ENCODE peak calls at places on chromosomes 16 and 17, in four cellular contexts. C is AG04450, M is spleen, X is GM13977. F is an unnamed sample.

GRCh38 chr17:64449545-64449944 is 630 bp downstream of the MILR1 start:
- DNase-seq in C (no peak), X (no peak), M (no peak), F (no peak)

GRCh38 chr17:30093463-30094147 is 23.0 kb upstream of the NSRP1 start:
- DNase-seq in C (no peak), M (no peak), X (peak), F (no peak)

GRCh38 chr17:57697891-57698708 is 47.0 kb downstream of the CCDC182 start:
- DNase-seq in X (no peak), M (peak), C (no peak), F (no peak)

GRCh38 chr16:31202402-31203385 is at the start of gene PYCARD:
- DNase-seq in C (no peak), X (peak), M (peak), F (peak)

GRCh38 chr17:17818088-17818526 is 18.7 kb downstream of the SREBF1 start:
- DNase-seq in C (no peak), M (no peak), X (no peak), F (no peak)

GRCh38 chr17:3788200-3788599 is 12.8 kb downstream of the ITGAE start:
- DNase-seq in X (no peak), C (no peak), M (peak), F (no peak)

GRCh38 chr16:35798885-35799426 is 2339.5 kb downstream of the TP53TG3F start:
- DNase-seq in X (no peak), M (no peak), C (no peak), F (peak)

GRCh38 chr17:38428150-38428642 is at the start of gene ARHGAP23:
- DNase-seq in C (peak), X (peak), M (peak), F (no peak)

GRCh38 chr17:50051606-50052005 is 4.3 kb upstream of the ITGA3 start:
- DNase-seq in C (no peak), M (no peak), X (no peak), F (peak)

GRCh38 chr16:58684354-58685083 is at the start of gene SLC38A7:
- DNase-seq in M (peak), X (peak), C (peak), F (peak)

GRCh38 chr17:16286009-16286946 is 67.0 kb downstream of the CENPV start:
- DNase-seq in C (peak), X (peak), M (peak), F (no peak)

GRCh38 chr17:6387858-6388257 is 47.1 kb downstream of the AIPL1 start:
- DNase-seq in M (no peak), X (no peak), C (no peak), F (no peak)

GRCh38 chr16:85061566-85061965 is 34.0 kb downstream of the KIAA0513 start:
- DNase-seq in C (no peak), M (peak), X (no peak), F (no peak)

DNA sequence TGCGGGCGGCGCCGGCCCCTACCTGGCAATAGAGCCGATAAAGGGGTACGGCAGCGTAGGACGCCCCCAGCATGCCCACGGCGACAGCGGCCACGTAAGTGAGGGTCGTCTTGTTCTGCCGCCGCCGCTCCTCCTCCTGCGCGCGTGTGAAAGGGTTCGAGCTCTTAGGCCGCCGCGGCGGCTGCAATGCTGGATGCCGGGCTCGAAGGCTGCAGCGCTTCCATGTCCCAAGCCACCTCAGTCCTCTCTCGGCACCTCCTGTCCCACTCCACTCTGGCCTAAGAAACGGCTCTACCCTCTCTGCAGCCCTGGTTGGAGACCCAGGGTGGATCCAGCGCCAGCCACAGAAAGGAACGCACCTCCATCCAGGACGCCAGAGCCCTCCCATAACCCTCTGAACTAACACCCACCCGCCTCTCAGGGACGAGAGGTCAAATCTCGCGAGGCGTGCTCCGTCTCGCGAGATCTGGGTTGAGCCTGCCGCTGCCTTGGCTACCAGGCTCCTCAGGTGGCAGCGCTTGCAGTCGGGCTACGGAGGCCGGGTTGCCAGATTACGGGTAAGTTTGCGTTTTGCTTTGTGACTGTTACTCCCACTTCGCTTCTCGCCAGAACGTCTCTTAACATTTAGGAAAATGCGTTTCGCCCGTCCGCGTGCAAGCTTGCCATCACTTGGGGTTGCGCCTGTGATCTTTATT is at the start of the genes COX11 and STXBP4:
- DNase-seq in X (peak), M (peak), C (peak), F (peak)
- TF ChIP-seq CTCF in X (peak), M (peak), C (peak), F (peak)

DNA sequence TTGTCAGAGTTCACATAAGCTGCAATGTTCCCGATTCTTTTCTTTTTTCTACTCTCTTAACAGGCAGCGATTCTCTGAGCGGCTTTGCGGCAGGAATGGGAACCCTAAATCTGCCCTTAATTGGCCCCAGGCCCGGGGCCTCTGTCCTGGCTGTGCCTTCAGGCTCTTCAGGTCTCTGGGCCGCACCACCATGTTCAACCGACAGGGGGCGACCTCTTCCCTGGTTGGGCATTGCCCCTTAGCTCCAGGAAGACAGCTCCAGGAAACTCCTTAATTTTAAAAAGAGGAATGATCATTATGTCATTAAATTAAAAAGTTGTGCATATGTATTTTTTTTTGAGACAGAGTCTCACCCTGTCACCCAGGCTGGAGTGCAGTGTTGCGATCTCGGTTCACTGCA is 20.3 kb downstream of the CACNG5 start:
- DNase-seq in M (no peak), X (no peak), C (no peak), F (no peak)
- TF ChIP-seq CTCF in M (no peak), X (peak), C (no peak), F (peak)

GRCh38 chr16:67279296-67280089 is at the start of gene PLEKHG4:
- DNase-seq in M (peak), C (no peak), X (peak), F (no peak)

GRCh38 chr16:67280090-67281015 is 1.0 kb downstream of the PLEKHG4 start:
- DNase-seq in X (no peak), M (peak), C (no peak), F (no peak)

GRCh38 chr16:67277999-67278772 is 1.1 kb upstream of the PLEKHG4 start:
- DNase-seq in M (peak), C (no peak), X (no peak), F (no peak)

GRCh38 chr16:67277294-67277998 is 1.9 kb upstream of the PLEKHG4 start:
- DNase-seq in C (peak), X (no peak), M (no peak), F (peak)

DNA sequence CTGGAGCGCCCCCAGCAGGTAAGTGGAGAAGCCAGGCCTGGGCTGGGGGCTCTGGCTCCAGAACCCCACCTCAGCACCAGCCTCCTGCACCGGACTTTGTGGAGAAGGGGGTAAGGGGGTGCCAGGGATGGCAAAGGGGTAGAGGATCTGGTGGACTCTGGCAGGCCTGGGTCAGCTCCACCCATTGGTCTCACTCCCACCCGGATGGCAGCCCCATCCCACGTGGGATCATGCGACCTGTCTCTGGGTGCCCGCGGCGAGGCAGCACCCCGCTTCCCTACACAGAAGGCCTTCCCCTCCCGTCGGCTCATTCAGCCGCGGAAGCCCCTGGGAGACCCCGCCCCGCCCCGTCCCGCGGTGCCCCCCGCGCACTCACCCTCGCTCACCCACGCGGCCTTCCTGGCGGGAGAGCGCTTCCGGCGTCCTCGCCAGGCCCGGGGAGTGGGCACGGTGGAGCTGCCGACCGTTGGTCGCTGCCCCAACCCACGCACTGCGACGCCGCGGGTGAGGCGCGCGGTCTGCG is 498 bp upstream of the PLEKHG4 start:
- DNase-seq in X (peak), C (no peak), M (no peak), F (no peak)
- TF ChIP-seq CTCF in X (peak), C (peak), M (no peak), F (no peak)

DNA sequence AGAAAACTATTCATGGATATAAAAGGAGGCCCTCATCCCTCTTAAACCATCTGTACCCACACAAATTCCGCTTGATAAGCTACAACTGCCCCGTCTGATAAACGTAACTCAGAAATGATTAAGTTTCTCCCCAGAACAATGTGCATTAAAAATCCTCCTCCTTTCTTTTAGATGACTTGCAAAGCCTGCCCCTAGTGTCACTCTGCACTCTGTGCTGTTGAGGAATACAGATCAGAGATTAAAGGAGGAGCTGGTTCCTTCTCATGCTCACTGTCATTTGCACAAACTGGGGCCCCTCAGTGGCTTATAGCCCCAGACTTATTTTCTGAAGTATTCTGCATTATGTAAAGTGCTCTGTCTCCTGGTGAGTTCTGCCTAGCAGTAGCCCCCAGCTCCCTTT is 33.3 kb downstream of the CDRT15 start:
- DNase-seq in C (no peak), X (no peak), M (no peak), F (no peak)
- TF ChIP-seq CTCF in C (peak), X (peak), M (no peak), F (peak)

DNA sequence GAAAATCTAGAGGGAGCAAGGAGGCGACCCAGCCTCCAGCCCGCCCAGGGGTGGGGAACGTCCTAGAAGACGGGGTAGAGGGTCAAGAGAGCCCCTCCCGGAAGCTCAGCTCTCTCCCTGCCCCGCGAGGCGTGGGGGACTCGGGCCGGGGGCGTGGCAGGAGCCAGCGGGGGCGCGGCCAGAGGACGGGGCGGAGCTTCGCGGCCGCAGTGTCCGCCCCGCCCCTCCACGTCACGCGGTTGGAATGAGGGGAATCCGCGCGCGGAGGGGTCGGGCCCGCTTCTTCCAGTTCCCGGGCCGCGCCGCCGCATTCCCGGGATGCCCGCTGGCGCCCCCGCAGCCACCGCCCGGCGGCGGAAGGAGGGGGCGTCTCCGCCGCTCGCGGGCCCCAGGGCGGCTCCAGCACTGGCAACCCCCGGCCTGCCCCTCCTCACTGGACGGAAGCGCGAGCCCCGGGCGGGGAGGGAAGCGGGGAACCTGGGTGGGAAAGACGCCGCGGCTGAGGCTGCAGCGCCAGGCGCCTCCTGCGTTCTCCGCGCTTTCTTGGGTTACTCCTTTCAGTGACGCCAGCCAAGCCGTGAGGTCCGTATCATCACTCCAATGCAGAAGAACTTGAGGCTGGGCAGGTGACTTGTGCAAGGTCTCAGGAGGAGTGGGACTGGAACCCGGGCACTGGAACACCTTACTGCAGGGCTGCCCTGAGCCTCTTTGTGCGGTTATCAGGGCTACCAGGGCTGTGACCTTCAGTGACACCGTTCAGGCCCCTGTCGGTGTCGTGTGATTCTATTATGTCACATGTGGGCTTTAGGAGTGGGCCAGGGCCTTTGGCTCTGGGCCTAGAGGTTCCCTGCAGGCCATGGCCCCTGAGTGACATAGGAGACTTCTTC is 4.3 kb downstream of the MYO1C start:
- DNase-seq in C (peak), X (peak), M (peak), F (no peak)
- TF ChIP-seq CTCF in C (no peak), X (no peak), M (no peak), F (peak)

GRCh38 chr17:42521036-42521435 is 15.0 kb upstream of the NAGLU start:
- DNase-seq in X (no peak), C (no peak), M (peak), F (peak)

GRCh38 chr17:42521666-42522262 is 14.3 kb upstream of the NAGLU start:
- DNase-seq in M (peak), C (no peak), X (no peak), F (peak)

GRCh38 chr17:42518755-42519545 is 17.1 kb upstream of the NAGLU start:
- DNase-seq in M (peak), X (no peak), C (no peak), F (peak)

GRCh38 chr17:42519546-42520444 is 16.2 kb upstream of the NAGLU start:
- DNase-seq in M (peak), C (peak), X (no peak), F (peak)

DNA sequence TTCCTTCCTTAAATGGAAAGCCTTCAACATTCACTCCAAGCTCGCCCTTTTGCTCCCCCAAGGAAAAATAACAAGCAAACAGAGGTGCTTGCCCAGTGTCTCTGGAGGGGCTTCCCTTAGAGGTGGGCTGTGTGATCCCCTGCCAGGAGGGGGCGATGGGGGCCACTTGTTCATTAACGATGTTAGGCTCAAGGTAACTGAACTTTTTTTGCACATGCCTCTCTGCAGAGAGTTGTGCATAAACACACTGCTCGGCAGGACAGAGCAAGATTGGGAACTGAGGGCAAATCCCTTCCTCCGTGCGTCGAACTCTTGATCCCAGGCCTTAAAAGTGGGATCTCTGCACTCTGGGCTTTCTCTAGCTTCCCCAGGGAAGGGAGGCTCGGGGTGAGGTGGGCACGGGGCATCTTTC is 15.5 kb upstream of the NAGLU start:
- DNase-seq in M (peak), X (no peak), C (no peak), F (peak)
- TF ChIP-seq CTCF in M (no peak), X (peak), C (peak), F (peak)

GRCh38 chr16:3131755-3132377 is 3.0 kb upstream of the ZNF213 start:
- DNase-seq in M (no peak), X (no peak), C (no peak), F (no peak)
- TF ChIP-seq CTCF in M (peak), X (peak), C (peak), F (peak)

DNA sequence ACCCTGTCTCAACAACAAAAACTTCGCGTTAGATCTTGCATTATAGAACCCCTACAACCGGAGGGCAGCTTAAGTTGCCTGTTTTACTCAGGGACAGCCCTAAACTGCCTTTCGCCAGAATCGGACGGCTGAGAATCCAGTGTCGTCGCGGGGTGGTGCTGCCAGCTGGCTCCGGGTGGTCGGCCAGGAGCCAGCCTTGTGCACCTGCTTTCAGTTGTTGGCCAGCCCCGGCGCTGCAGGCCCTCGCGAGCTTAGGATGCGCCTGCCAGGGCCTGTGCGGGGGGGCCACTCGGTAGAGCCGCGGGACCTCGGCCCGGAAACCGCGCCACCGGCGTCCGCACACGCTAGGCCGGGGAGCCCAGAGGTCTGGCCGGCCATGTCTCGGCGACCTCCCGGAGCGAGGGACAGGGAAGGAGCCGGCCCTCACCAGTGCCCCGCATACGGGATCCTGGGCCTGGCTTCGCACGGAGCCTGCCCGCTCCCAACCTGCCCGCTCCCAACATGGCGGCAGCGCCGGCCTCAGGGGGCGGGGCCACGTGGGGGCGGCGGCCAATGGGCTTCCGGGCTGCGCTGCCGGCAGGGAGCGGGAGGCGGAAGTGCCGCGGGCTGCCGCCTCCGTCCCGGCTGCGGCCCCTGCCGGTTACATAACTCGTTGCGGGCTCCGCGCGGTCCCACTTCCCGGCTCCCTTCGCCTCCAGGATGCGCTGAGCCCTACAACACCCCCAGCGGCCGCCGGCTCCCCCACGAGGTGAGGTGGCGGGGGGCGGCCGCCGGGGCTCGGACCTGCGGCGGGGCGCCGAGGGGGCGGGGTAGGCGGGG is 14.2 kb downstream of the NAA60 start:
- DNase-seq in C (peak), M (peak), X (peak), F (no peak)
- TF ChIP-seq CTCF in C (peak), M (peak), X (peak), F (peak)

GRCh38 chr16:81818514-81819304 is 39.6 kb downstream of the PLCG2 start:
- DNase-seq in X (no peak), C (no peak), M (peak), F (no peak)

GRCh38 chr16:81826523-81826922 is 47.4 kb downstream of the PLCG2 start:
- DNase-seq in C (no peak), X (no peak), M (no peak), F (no peak)

GRCh38 chr16:81821422-81822128 is 42.5 kb downstream of the PLCG2 start:
- DNase-seq in X (peak), C (no peak), M (peak), F (no peak)

GRCh38 chr16:81823734-81824133 is 44.6 kb downstream of the PLCG2 start:
- DNase-seq in M (no peak), C (no peak), X (no peak), F (no peak)

GRCh38 chr16:81823111-81823510 is 44.0 kb downstream of the PLCG2 start:
- DNase-seq in M (peak), C (no peak), X (peak), F (no peak)
- TF ChIP-seq CTCF in M (no peak), C (no peak), X (no peak), F (no peak)

DNA sequence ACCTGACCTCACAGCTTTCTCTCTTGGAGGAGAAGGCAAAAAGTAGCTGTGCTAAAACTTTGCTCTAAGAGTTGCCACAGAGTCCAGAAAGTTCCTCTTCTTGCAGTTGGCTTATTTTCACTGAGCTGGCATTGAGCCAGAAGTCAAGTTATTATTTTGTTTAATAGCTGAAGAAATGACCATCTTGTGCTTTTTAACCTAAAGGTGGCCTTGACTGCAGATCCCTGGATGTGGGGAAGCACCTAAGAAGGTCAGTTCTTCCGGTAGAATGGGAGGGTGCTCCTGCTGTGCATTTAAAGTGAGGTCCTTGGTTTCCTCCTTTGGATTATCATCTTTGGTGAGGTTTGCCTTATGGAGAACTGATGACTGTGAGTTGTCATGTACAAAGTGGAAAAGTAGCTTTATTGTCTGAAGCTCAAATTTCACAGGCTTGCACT is 66.4 kb downstream of the PCTP start:
- DNase-seq in C (no peak), M (no peak), X (no peak), F (no peak)
- TF ChIP-seq CTCF in C (no peak), M (no peak), X (no peak), F (no peak)

F was measured in chondrocyte.